ENCODE peak calls at places on chromosome 14, in five cellular contexts. One of them, this sample, is unnamed.

GRCh38 chr14:50397461-50398196 is 948 bp upstream of the CDKL1 start:
- DNase-seq in neuronal stem cell: no peak
- DNase-seq in trophoblast cell: peak
- DNase-seq in H1: no peak
- DNase-seq in H9: no peak
- DNase-seq in this sample: no peak

GRCh38 chr14:80982711-80983110 is 27.3 kb downstream of the TSHR start:
- DNase-seq in neuronal stem cell: no peak
- DNase-seq in H9: no peak
- DNase-seq in H1: no peak
- DNase-seq in trophoblast cell: peak
- DNase-seq in this sample: no peak

GRCh38 chr14:44846232-44846824 is 115.4 kb downstream of the KLHL28 start:
- DNase-seq in neuronal stem cell: peak
- DNase-seq in H9: no peak
- DNase-seq in H1: no peak
- DNase-seq in trophoblast cell: peak
- DNase-seq in this sample: peak

GRCh38 chr14:29789475-29789874 is 138.2 kb downstream of the PRKD1 start:
- DNase-seq in trophoblast cell: no peak
- DNase-seq in neuronal stem cell: no peak
- DNase-seq in H1: no peak
- DNase-seq in H9: no peak
- DNase-seq in this sample: no peak

GRCh38 chr14:77407158-77407557 is 16.2 kb downstream of the NOXRED1 start:
- DNase-seq in trophoblast cell: no peak
- DNase-seq in H9: no peak
- DNase-seq in H1: no peak
- DNase-seq in neuronal stem cell: no peak
- DNase-seq in this sample: no peak

GRCh38 chr14:71208702-71209357 is 301.6 kb downstream of the PCNX1 start:
- DNase-seq in H9: no peak
- DNase-seq in neuronal stem cell: no peak
- DNase-seq in trophoblast cell: no peak
- DNase-seq in H1: no peak
- DNase-seq in this sample: no peak

GRCh38 chr14:95256776-95257060 is 63.0 kb downstream of the CLMN start:
- DNase-seq in H9: no peak
- DNase-seq in H1: no peak
- DNase-seq in trophoblast cell: no peak
- DNase-seq in neuronal stem cell: no peak
- DNase-seq in this sample: no peak

GRCh38 chr14:92253381-92253894 is 69.5 kb upstream of the SLC24A4 start:
- DNase-seq in H9: peak
- DNase-seq in neuronal stem cell: no peak
- DNase-seq in trophoblast cell: no peak
- DNase-seq in H1: peak
- DNase-seq in this sample: no peak

GRCh38 chr14:64861916-64862315 is 17.8 kb downstream of the SPTB start:
- DNase-seq in H9: no peak
- DNase-seq in H1: no peak
- DNase-seq in neuronal stem cell: no peak
- DNase-seq in trophoblast cell: no peak
- DNase-seq in this sample: no peak

GRCh38 chr14:93305708-93306418 is 27.0 kb downstream of the BTBD7 start:
- DNase-seq in neuronal stem cell: no peak
- DNase-seq in H9: no peak
- DNase-seq in trophoblast cell: no peak
- DNase-seq in H1: no peak
- DNase-seq in this sample: no peak

GRCh38 chr14:83559721-83560120 is 1970.2 kb upstream of the FLRT2 start:
- DNase-seq in H9: no peak
- DNase-seq in H1: no peak
- DNase-seq in neuronal stem cell: no peak
- DNase-seq in trophoblast cell: no peak
- DNase-seq in this sample: peak

GRCh38 chr14:79661762-79662161 is 549.5 kb downstream of the DIO2 start:
- DNase-seq in trophoblast cell: no peak
- DNase-seq in H1: no peak
- DNase-seq in H9: no peak
- DNase-seq in neuronal stem cell: no peak
- DNase-seq in this sample: peak

GRCh38 chr14:105340821-105341408 is 26.4 kb downstream of the PACS2 start:
- DNase-seq in H1: no peak
- DNase-seq in neuronal stem cell: no peak
- DNase-seq in trophoblast cell: no peak
- DNase-seq in H9: no peak
- DNase-seq in this sample: no peak

GRCh38 chr14:94322648-94323570 is at the start of gene SERPINA6:
- DNase-seq in trophoblast cell: no peak
- DNase-seq in neuronal stem cell: no peak
- DNase-seq in H1: no peak
- DNase-seq in H9: no peak
- DNase-seq in this sample: no peak

GRCh38 chr14:68688872-68689371 is 103.9 kb downstream of the ZFP36L1 start:
- DNase-seq in H9: no peak
- DNase-seq in neuronal stem cell: peak
- DNase-seq in H1: peak
- DNase-seq in trophoblast cell: peak
- DNase-seq in this sample: peak

GRCh38 chr14:104318558-104319488 is 180.4 kb downstream of the KIF26A start:
- DNase-seq in H1: no peak
- DNase-seq in H9: no peak
- DNase-seq in neuronal stem cell: no peak
- DNase-seq in trophoblast cell: no peak
- DNase-seq in this sample: no peak

GRCh38 chr14:22086149-22086548 is 412.5 kb upstream of the OR4E1 start:
- DNase-seq in H9: no peak
- DNase-seq in trophoblast cell: no peak
- DNase-seq in H1: no peak
- DNase-seq in neuronal stem cell: no peak
- DNase-seq in this sample: no peak

GRCh38 chr14:92717571-92718042 is 30.8 kb downstream of the LGMN start:
- DNase-seq in H1: no peak
- DNase-seq in H9: no peak
- DNase-seq in neuronal stem cell: no peak
- DNase-seq in trophoblast cell: peak
- DNase-seq in this sample: peak

GRCh38 chr14:93212432-93212831 is 5.4 kb downstream of the UBR7 start:
- DNase-seq in H1: no peak
- DNase-seq in H9: no peak
- DNase-seq in trophoblast cell: no peak
- DNase-seq in neuronal stem cell: no peak
- DNase-seq in this sample: no peak

GRCh38 chr14:57578427-57579220 is 85.0 kb upstream of the CCDC198 start:
- DNase-seq in neuronal stem cell: no peak
- DNase-seq in H1: no peak
- DNase-seq in H9: no peak
- DNase-seq in trophoblast cell: no peak
- DNase-seq in this sample: no peak

GRCh38 chr14:31395119-31395518 is 25.2 kb downstream of the HEATR5A start:
- DNase-seq in trophoblast cell: no peak
- DNase-seq in H9: no peak
- DNase-seq in H1: no peak
- DNase-seq in neuronal stem cell: no peak
- DNase-seq in this sample: no peak

GRCh38 chr14:95113476-95113875 is 43.9 kb downstream of the DICER1 start:
- DNase-seq in neuronal stem cell: no peak
- DNase-seq in H9: no peak
- DNase-seq in trophoblast cell: no peak
- DNase-seq in H1: no peak
- DNase-seq in this sample: no peak

GRCh38 chr14:77302926-77303325 is 17.8 kb downstream of the POMT2 start:
- DNase-seq in H1: no peak
- DNase-seq in neuronal stem cell: no peak
- DNase-seq in trophoblast cell: peak
- DNase-seq in H9: no peak
- DNase-seq in this sample: peak

GRCh38 chr14:72852194-72852593 is 41.7 kb downstream of the DPF3 start:
- DNase-seq in H9: no peak
- DNase-seq in H1: no peak
- DNase-seq in trophoblast cell: no peak
- DNase-seq in neuronal stem cell: no peak
- DNase-seq in this sample: no peak

GRCh38 chr14:65156568-65157366 is 54.5 kb upstream of the MAX start:
- DNase-seq in H1: no peak
- DNase-seq in neuronal stem cell: no peak
- DNase-seq in H9: no peak
- DNase-seq in trophoblast cell: peak
- DNase-seq in this sample: peak

GRCh38 chr14:69005432-69006148 is 26.5 kb upstream of the ACTN1 start:
- DNase-seq in H9: peak
- DNase-seq in trophoblast cell: peak
- DNase-seq in H1: no peak
- DNase-seq in neuronal stem cell: peak
- DNase-seq in this sample: peak

GRCh38 chr14:68977741-68978549 is 1.2 kb downstream of the ACTN1 start:
- DNase-seq in neuronal stem cell: peak
- DNase-seq in H1: peak
- DNase-seq in trophoblast cell: peak
- DNase-seq in H9: peak
- DNase-seq in this sample: peak

GRCh38 chr14:22602853-22603252 is 4.8 kb downstream of the ABHD4 start:
- DNase-seq in H1: no peak
- DNase-seq in neuronal stem cell: no peak
- DNase-seq in trophoblast cell: peak
- DNase-seq in H9: no peak
- DNase-seq in this sample: no peak

GRCh38 chr14:81344461-81345160 is 55.5 kb downstream of the STON2 start:
- DNase-seq in H1: no peak
- DNase-seq in H9: no peak
- DNase-seq in neuronal stem cell: no peak
- DNase-seq in trophoblast cell: no peak
- DNase-seq in this sample: no peak

GRCh38 chr14:106766145-106766544 is 1239.8 kb downstream of the TMEM121 start:
- DNase-seq in H1: no peak
- DNase-seq in trophoblast cell: no peak
- DNase-seq in neuronal stem cell: no peak
- DNase-seq in H9: no peak
- DNase-seq in this sample: no peak

GRCh38 chr14:32762886-32763285 is 175.8 kb upstream of the NPAS3 start:
- DNase-seq in neuronal stem cell: no peak
- DNase-seq in trophoblast cell: no peak
- DNase-seq in H9: no peak
- DNase-seq in H1: no peak
- DNase-seq in this sample: no peak

GRCh38 chr14:44914849-44915248 is 46.9 kb downstream of the KLHL28 start:
- DNase-seq in neuronal stem cell: no peak
- DNase-seq in H1: no peak
- DNase-seq in H9: peak
- DNase-seq in trophoblast cell: no peak
- DNase-seq in this sample: no peak

GRCh38 chr14:105050551-105050897 is 14.7 kb downstream of the GPR132 start:
- DNase-seq in neuronal stem cell: no peak
- DNase-seq in H9: no peak
- DNase-seq in H1: no peak
- DNase-seq in trophoblast cell: peak
- DNase-seq in this sample: peak

GRCh38 chr14:103854822-103855733 is 7.7 kb upstream of the PPP1R13B start:
- DNase-seq in trophoblast cell: peak
- DNase-seq in H9: peak
- DNase-seq in neuronal stem cell: no peak
- DNase-seq in H1: peak
- DNase-seq in this sample: no peak

GRCh38 chr14:36973806-36974442 is 198.5 kb downstream of the SLC25A21 start:
- DNase-seq in H9: no peak
- DNase-seq in neuronal stem cell: no peak
- DNase-seq in trophoblast cell: no peak
- DNase-seq in H1: no peak
- DNase-seq in this sample: peak

GRCh38 chr14:24076302-24076601 is 4.9 kb downstream of the CPNE6 start:
- DNase-seq in trophoblast cell: no peak
- DNase-seq in H1: no peak
- DNase-seq in H9: no peak
- DNase-seq in neuronal stem cell: no peak
- DNase-seq in this sample: no peak

GRCh38 chr14:24077086-24077485 is 5.7 kb downstream of the CPNE6 start:
- DNase-seq in H9: no peak
- DNase-seq in neuronal stem cell: no peak
- DNase-seq in trophoblast cell: no peak
- DNase-seq in H1: no peak
- DNase-seq in this sample: no peak

GRCh38 chr14:24080142-24080530 is 8.8 kb downstream of the CPNE6 start:
- DNase-seq in H1: no peak
- DNase-seq in trophoblast cell: no peak
- DNase-seq in H9: no peak
- DNase-seq in neuronal stem cell: no peak
- DNase-seq in this sample: no peak

GRCh38 chr14:24079521-24080141 is 8.3 kb downstream of the CPNE6 start:
- DNase-seq in trophoblast cell: no peak
- DNase-seq in H1: peak
- DNase-seq in neuronal stem cell: peak
- DNase-seq in H9: peak
- DNase-seq in this sample: no peak

GRCh38 chr14:24078146-24078545 is 6.8 kb downstream of the CPNE6 start:
- DNase-seq in H1: no peak
- DNase-seq in H9: no peak
- DNase-seq in trophoblast cell: no peak
- DNase-seq in neuronal stem cell: no peak
- DNase-seq in this sample: no peak
- H2BK12ac ChIP-seq in H1: no peak
- H2BK12ac ChIP-seq in H9: no peak
- H2BK12ac ChIP-seq in trophoblast cell: no peak
- H2BK12ac ChIP-seq in neuronal stem cell: no peak
- H2BK12ac ChIP-seq in this sample: no peak

DNA sequence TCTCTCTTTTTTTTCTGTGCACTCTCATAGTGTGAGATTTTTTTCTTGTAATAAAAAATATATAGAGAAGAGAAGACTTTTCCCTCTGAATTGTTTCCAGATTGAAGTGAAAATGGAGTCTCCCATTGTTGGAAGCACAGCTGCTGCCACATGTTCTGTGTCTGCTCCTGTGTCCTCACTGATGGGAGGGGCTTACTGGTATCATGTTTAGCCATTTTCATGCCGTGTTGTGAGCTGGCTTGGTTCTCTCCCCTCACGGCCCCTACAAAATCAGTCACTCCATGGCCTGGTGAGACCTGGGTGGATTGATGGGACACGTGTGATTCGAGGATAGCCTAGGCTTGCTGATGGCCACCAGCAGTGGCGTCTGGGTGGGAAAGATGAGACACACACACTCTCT is 379.7 kb upstream of the DDHD1 start:
- DNase-seq in H1: no peak
- DNase-seq in neuronal stem cell: no peak
- DNase-seq in trophoblast cell: no peak
- DNase-seq in H9: no peak
- DNase-seq in this sample: no peak
- H2BK12ac ChIP-seq in H1: no peak
- H2BK12ac ChIP-seq in neuronal stem cell: no peak
- H2BK12ac ChIP-seq in trophoblast cell: no peak
- H2BK12ac ChIP-seq in H9: no peak
- H2BK12ac ChIP-seq in this sample: peak

GRCh38 chr14:91193069-91193468 is 51.4 kb downstream of the GPR68 start:
- DNase-seq in trophoblast cell: no peak
- DNase-seq in H9: no peak
- DNase-seq in H1: no peak
- DNase-seq in neuronal stem cell: no peak
- DNase-seq in this sample: no peak
- H2BK12ac ChIP-seq in trophoblast cell: no peak
- H2BK12ac ChIP-seq in H9: no peak
- H2BK12ac ChIP-seq in H1: no peak
- H2BK12ac ChIP-seq in neuronal stem cell: no peak
- H2BK12ac ChIP-seq in this sample: no peak

GRCh38 chr14:24233538-24233866 is 773 bp downstream of the GMPR2 start:
- DNase-seq in neuronal stem cell: no peak
- DNase-seq in H1: no peak
- DNase-seq in trophoblast cell: peak
- DNase-seq in H9: no peak
- DNase-seq in this sample: no peak
- H2BK12ac ChIP-seq in neuronal stem cell: no peak
- H2BK12ac ChIP-seq in H1: no peak
- H2BK12ac ChIP-seq in trophoblast cell: no peak
- H2BK12ac ChIP-seq in H9: no peak
- H2BK12ac ChIP-seq in this sample: peak

This sample was measured in mesenchymal stem cell.